ENCODE peak calls at places on chromosome 20, in five cellular contexts. Z, D, U, H and K are unnamed samples.

GRCh38 chr20:7361321-7361720 is 578.9 kb downstream of the HAO1 start:
- DNase-seq in D (no peak), Z (no peak), H (no peak), U (no peak), K (no peak)

GRCh38 chr20:44942264-44942973 is 17.8 kb downstream of the TOMM34 start:
- DNase-seq in Z (no peak), U (no peak), H (no peak), D (no peak), K (no peak)

GRCh38 chr20:6169251-6169650 is 46.4 kb upstream of the FERMT1 start:
- DNase-seq in H (no peak), D (no peak), U (peak), Z (no peak), K (peak)

GRCh38 chr20:17343631-17344447 is 117.0 kb downstream of the PCSK2 start:
- DNase-seq in Z (no peak), H (no peak), U (no peak), D (no peak), K (no peak)

GRCh38 chr20:57788936-57789613 is 79.3 kb upstream of the PMEPA1 start:
- DNase-seq in H (no peak), D (no peak), U (no peak), Z (no peak), K (no peak)

GRCh38 chr20:32447136-32448027 is 89.3 kb downstream of the ASXL1 start:
- DNase-seq in Z (no peak), U (no peak), H (no peak), D (no peak), K (no peak)

GRCh38 chr20:63102720-63103375 is 96.1 kb upstream of the BHLHE23 start:
- DNase-seq in D (no peak), H (peak), U (peak), Z (peak), K (no peak)

GRCh38 chr20:50271674-50272412 is 81.2 kb downstream of the CEBPB start:
- DNase-seq in D (no peak), Z (no peak), H (no peak), U (no peak), K (no peak)

GRCh38 chr20:4740774-4741431 is 19.2 kb downstream of the PRND start:
- DNase-seq in U (peak), H (peak), Z (peak), D (peak), K (peak)

GRCh38 chr20:37131486-37131885 is 35.7 kb upstream of the RBL1 start:
- DNase-seq in D (no peak), Z (no peak), U (no peak), H (no peak), K (no peak)